ENCODE peak calls at places on chromosomes 3 and 15, in five cellular contexts. W is uterus, T is heart left ventricle, K is fibroblast of lung, M is esophagus squamous epithelium. D is an unnamed sample.

GRCh38 chr15:27183182-27183581 is 212.2 kb downstream of the GABRG3 start:
- DNase-seq in M (no peak), K (no peak), W (no peak), T (no peak), D (no peak)

GRCh38 chr3:150083653-150084037 is 113.0 kb upstream of the PFN2 start:
- DNase-seq in K (peak; percentile 79), M (no peak), W (peak; percentile 21), T (no peak), D (peak; percentile 41)

GRCh38 chr3:140510303-140510861 is 167.5 kb upstream of the TRIM42 start:
- DNase-seq in W (no peak), T (no peak), M (no peak), K (no peak), D (no peak)

GRCh38 chr15:69145694-69146492 is 14.5 kb upstream of the GLCE start:
- DNase-seq in K (peak; percentile 47), W (no peak), T (no peak), M (no peak), D (peak; percentile 71)

GRCh38 chr15:40787344-40787841 is 17.6 kb downstream of the C15orf62 start:
- DNase-seq in K (peak; percentile 91), M (no peak), W (no peak), T (no peak), D (peak; percentile 78)

GRCh38 chr3:33440578-33441321 is 545 bp upstream of the UBP1 start:
- DNase-seq in M (peak; percentile 99), W (peak; percentile 99), T (peak; percentile 90), K (peak; percentile 100), D (peak; percentile 100)

GRCh38 chr3:79019137-79019923 is 748.5 kb downstream of the ROBO1 start:
- DNase-seq in W (peak; percentile 80), K (peak; percentile 96), M (no peak), T (peak; percentile 78), D (peak; percentile 94)

GRCh38 chr3:33047842-33048834 is 48.8 kb downstream of the GLB1 start:
- DNase-seq in T (no peak), M (no peak), W (no peak), K (no peak), D (no peak)

GRCh38 chr3:90062018-90062417 is 954.6 kb downstream of the EPHA3 start:
- DNase-seq in W (no peak), M (no peak), T (no peak), K (peak; percentile 51), D (peak; percentile 49)

GRCh38 chr3:121681792-121682191 is 21.1 kb upstream of the HCLS1 start:
- DNase-seq in W (no peak), K (no peak), M (no peak), T (no peak), D (no peak)

GRCh38 chr15:29668120-29668602 is 154.1 kb downstream of the TJP1 start:
- DNase-seq in K (peak; percentile 85), M (no peak), W (peak; percentile 62), T (peak; percentile 73), D (peak; percentile 92)

GRCh38 chr15:31085359-31085758 is 16.2 kb downstream of the TRPM1 start:
- DNase-seq in K (no peak), T (no peak), W (no peak), M (no peak), D (no peak)

GRCh38 chr3:194344012-194344411 is 7.1 kb downstream of the CPN2 start:
- DNase-seq in T (peak; percentile 78), W (peak; percentile 74), K (peak; percentile 39), M (no peak), D (peak; percentile 72)

GRCh38 chr3:197338586-197338985 is 40.2 kb upstream of the DLG1 start:
- DNase-seq in W (no peak), K (no peak), T (no peak), M (no peak), D (no peak)

GRCh38 chr15:59830873-59831272 is 141.8 kb upstream of the BNIP2 start:
- DNase-seq in K (peak; percentile 1), W (no peak), T (no peak), M (no peak), D (no peak)

GRCh38 chr15:95770191-95770590 is 560.3 kb upstream of the NR2F2 start:
- DNase-seq in K (peak; percentile 69), M (no peak), T (no peak), W (no peak), D (peak; percentile 69)

GRCh38 chr15:57596301-57596855 is 4.7 kb downstream of the MYZAP start:
- DNase-seq in M (no peak), T (peak; percentile 49), W (no peak), K (no peak), D (no peak)

GRCh38 chr15:34501131-34501530 is 63.5 kb upstream of the GOLGA8A start:
- DNase-seq in T (no peak), W (no peak), M (no peak), K (peak; percentile 22), D (peak; percentile 19)

GRCh38 chr15:44157679-44158078 is 37.4 kb downstream of the FRMD5 start:
- DNase-seq in M (no peak), W (no peak), K (peak; percentile 99), T (no peak), D (peak; percentile 90)

GRCh38 chr15:37873336-37873735 is 61.1 kb upstream of the TMCO5A start:
- DNase-seq in K (peak; percentile 7), M (no peak), W (no peak), T (no peak), D (peak; percentile 39)

GRCh38 chr3:9622438-9622837 is 26.9 kb upstream of the MTMR14 start:
- DNase-seq in W (peak; percentile 82), K (no peak), T (no peak), M (no peak), D (no peak)

GRCh38 chr3:184003187-184003967 is 14.3 kb downstream of the ABCC5 start:
- DNase-seq in W (no peak), T (no peak), M (no peak), K (peak; percentile 92), D (peak; percentile 79)

GRCh38 chr15:100241572-100242479 is 99.9 kb downstream of the ADAMTS17 start:
- DNase-seq in W (no peak), M (no peak), T (no peak), K (peak; percentile 86), D (peak; percentile 81)

GRCh38 chr3:95655363-95655986 is 1158.9 kb upstream of the EPHA6 start:
- DNase-seq in M (no peak), K (no peak), W (no peak), T (no peak), D (no peak)

GRCh38 chr3:124076231-124076630 is 84.3 kb upstream of the ROPN1 start:
- DNase-seq in T (no peak), K (no peak), W (no peak), M (no peak), D (no peak)

GRCh38 chr3:2929574-2929973 is 180.6 kb downstream of the IL5RA start:
- DNase-seq in M (no peak), T (no peak), W (no peak), K (no peak), D (no peak)

GRCh38 chr15:84750583-84751092 is 2.2 kb downstream of the ZNF592 start:
- DNase-seq in M (no peak), K (no peak), W (no peak), T (no peak), D (no peak)

GRCh38 chr15:91949361-91949760 is 95.9 kb downstream of the SLCO3A1 start:
- DNase-seq in T (no peak), W (no peak), K (no peak), M (no peak), D (no peak)

GRCh38 chr15:95132774-95133173 is 901.4 kb downstream of the MCTP2 start:
- DNase-seq in T (no peak), K (peak; percentile 95), M (no peak), W (no peak), D (peak; percentile 53)

GRCh38 chr3:39148116-39149058 is 5.0 kb downstream of the CSRNP1 start:
- DNase-seq in K (peak; percentile 58), T (no peak), M (no peak), W (no peak), D (peak; percentile 68)

GRCh38 chr3:174352227-174352626 is 506.9 kb upstream of the NAALADL2 start:
- DNase-seq in T (no peak), K (no peak), M (no peak), W (no peak), D (no peak)

GRCh38 chr15:100314809-100315400 is 26.9 kb downstream of the ADAMTS17 start:
- DNase-seq in M (no peak), T (no peak), W (no peak), K (no peak), D (no peak)

GRCh38 chr3:14156201-14156600 is 22.2 kb downstream of the XPC start:
- DNase-seq in K (no peak), M (no peak), T (no peak), W (no peak), D (no peak)

GRCh38 chr15:65595960-65596359 is 15.0 kb downstream of the INTS14 start:
- DNase-seq in T (no peak), M (no peak), K (no peak), W (no peak), D (peak; percentile 27)

DNA sequence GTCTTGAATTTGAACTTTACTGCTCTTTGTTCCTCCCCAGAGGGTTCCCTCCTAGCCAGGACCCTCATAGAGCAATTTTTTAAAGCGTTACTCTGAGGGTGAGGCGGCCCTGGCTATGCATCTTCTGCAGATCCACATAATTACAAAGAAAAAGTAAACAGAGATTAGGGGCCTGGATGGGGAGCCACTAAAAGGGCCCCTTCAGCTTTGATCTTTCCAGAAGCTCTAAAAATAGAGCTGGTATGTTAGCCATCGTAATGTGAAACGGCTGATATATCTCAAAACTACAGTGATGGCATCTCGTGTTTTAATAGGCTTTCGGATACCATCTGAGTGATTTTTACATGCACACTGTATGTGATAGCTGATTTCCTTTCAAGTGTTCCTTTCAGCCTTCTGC is 108.1 kb downstream of the ATG7 start:
- DNase-seq in W (no peak), K (peak; percentile 20), T (no peak), M (no peak), D (no peak)
- H3K4me3 ChIP-seq in W (no peak overlapping the region), K (no peak overlapping the region), T (no peak overlapping the region), M (no peak overlapping the region), D (no peak overlapping the region)

GRCh38 chr3:111928613-111929012 is 50.2 kb upstream of the ABHD10 start:
- DNase-seq in K (no peak), W (no peak), T (no peak), M (no peak), D (no peak)
- H3K4me3 ChIP-seq in K (no peak overlapping the region), W (no peak overlapping the region), T (no peak overlapping the region), M (no peak overlapping the region), D (no peak overlapping the region)

GRCh38 chr15:89362203-89363101 is 27.8 kb upstream of the POLG start:
- DNase-seq in W (no peak), M (no peak), K (no peak), T (no peak), D (no peak)
- H3K4me3 ChIP-seq in W (no peak overlapping the region), M (peak overlapping the region; percentile 17), K (no peak overlapping the region), T (peak overlapping the region; percentile 17), D (no peak overlapping the region)

DNA sequence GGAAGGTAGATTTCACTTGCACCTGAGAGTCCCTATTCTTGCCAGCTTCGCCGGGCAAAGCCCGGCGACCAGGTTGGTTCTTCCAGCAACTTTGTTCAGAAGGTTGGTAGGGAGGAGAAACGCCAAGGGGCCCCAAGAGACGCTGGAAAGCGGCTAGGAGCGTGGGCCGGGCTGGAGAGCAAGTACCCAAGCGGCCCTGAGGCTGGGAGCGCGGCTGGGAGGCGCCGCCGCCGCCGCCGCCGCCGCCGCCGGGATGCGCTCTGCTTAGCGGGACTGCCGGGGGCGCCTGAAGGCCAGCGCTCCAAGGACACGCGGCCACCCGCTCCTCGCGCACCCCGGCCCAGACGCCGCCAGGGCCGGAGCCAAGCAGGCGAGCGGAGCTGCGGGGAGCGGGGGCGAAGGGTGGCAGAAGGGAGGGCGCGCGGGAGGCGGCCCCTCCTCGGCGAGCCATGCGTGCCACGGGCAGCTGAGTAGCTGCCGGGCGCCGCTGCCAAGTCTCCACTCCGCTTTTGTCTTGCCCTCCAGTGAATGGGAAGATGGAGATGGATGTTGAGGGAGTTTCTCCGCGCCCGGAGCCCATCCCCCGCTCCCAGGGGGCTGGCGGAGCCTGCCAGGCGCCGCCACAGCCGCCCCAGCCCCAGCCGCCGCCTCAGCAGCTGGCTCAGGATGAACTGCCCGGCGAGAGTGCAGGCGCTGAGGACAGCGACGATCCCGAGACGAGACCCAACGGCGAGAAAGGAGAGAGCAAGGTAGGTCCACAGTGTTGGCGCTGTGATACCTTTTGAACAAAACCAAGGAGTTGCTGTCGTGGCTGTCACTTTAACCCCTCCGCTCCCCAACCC is 227.3 kb upstream of the AZI2 start:
- DNase-seq in W (no peak), M (no peak), T (peak; percentile 42), K (peak; percentile 27), D (peak; percentile 3)
- H3K4me3 ChIP-seq in W (peak overlapping the region; percentile 31), M (peak overlapping the region; percentile 70), T (peak overlapping the region; percentile 58), K (peak overlapping the region; percentile 40), D (peak overlapping the region; percentile 4)

D was measured in fibroblast of pulmonary artery.